ENCODE peak calls at places on chromosomes 5 and 9, in four cellular contexts. B is astrocyte, E is GM23248, O is HCT116. A is an unnamed sample.

GRCh38 chr5:39055027-39055759 is 19.0 kb downstream of the RICTOR start:
- DNase-seq in O (no peak), B (no peak), E (no peak), A (no peak)

GRCh38 chr5:16489322-16489791 is 23.8 kb upstream of the ZNF622 start:
- DNase-seq in B (peak; percentile 30), O (peak; percentile 21), E (peak; percentile 81), A (peak; percentile 41)

GRCh38 chr5:156963125-156963524 is at the start of gene TIMD4:
- DNase-seq in B (no peak), O (no peak), E (no peak), A (no peak)

GRCh38 chr5:113891491-113891890 is 378.0 kb downstream of the YTHDC2 start:
- DNase-seq in E (no peak), B (no peak), O (no peak), A (no peak)

GRCh38 chr5:30401479-30402058 is 791.9 kb upstream of the CDH6 start:
- DNase-seq in E (peak; percentile 68), B (peak; percentile 18), O (no peak), A (peak; percentile 39)

GRCh38 chr5:154652746-154653417 is 102.3 kb upstream of the LARP1 start:
- DNase-seq in O (no peak), B (no peak), E (peak; percentile 31), A (no peak)

GRCh38 chr5:62317810-62318209 is 11.8 kb downstream of the KIF2A start:
- DNase-seq in B (no peak), E (peak; percentile 31), O (no peak), A (no peak)

GRCh38 chr5:166509085-166509484 is 1782.4 kb upstream of the WWC1 start:
- DNase-seq in B (no peak), O (no peak), E (peak; percentile 2), A (peak; percentile 5)

GRCh38 chr9:30065888-30066287 is 2318.6 kb upstream of the ACO1 start:
- DNase-seq in B (no peak), E (no peak), O (peak; percentile 3), A (no peak)

GRCh38 chr5:72633649-72634048 is 126.4 kb upstream of the ZNF366 start:
- DNase-seq in O (no peak), B (peak; percentile 70), E (peak; percentile 77), A (peak; percentile 82)

GRCh38 chr5:85538362-85538761 is 1079.4 kb upstream of the COX7C start:
- DNase-seq in O (no peak), B (no peak), E (no peak), A (no peak)

GRCh38 chr5:157215826-157216167 is 35.2 kb downstream of the ITK start:
- DNase-seq in O (no peak), E (no peak), B (no peak), A (no peak)

GRCh38 chr5:139565411-139566305 is 4.5 kb downstream of the UBE2D2 start:
- DNase-seq in E (no peak), B (peak; percentile 68), O (no peak), A (peak; percentile 71)

DNA sequence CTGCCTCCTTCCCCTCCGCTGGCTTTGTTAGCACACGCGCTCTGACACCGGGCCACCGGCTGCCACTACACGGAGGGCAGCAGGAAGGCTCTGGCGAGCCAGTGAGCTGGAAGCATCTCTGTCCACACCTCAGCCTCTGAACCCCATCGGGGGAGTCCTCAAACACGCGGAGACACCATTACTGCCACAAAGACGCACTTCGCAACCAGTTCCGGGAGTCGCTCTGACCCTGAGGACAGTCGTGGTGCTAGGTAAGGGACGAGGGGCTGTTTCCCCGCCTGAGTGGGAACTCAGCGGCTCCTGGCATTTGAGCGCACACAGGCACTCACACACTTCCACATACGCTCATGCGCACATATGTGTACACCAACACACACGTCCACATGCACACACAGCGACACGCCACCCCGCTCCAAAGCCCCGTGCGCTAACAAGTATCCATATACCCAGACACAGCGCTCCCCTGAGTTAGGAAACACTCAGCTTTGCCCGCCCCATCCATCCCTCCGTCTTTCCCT is 159.9 kb downstream of the C9orf152 start:
- DNase-seq in E (no peak), B (no peak), O (no peak), A (peak; percentile 20)
- TF ChIP-seq EZH2 in E (no peak), B (no peak), O (no peak), A (no peak)

GRCh38 chr9:35659340-35659739 is 1.2 kb downstream of the CCDC107 start:
- DNase-seq in E (peak; percentile 80), O (no peak), B (peak; percentile 42), A (peak; percentile 54)
- H3K27ac ChIP-seq in E (peak overlapping the region; percentile 98), O (peak overlapping the region; percentile 85), B (peak overlapping the region; percentile 100), A (peak overlapping the region; percentile 97)

GRCh38 chr9:85702191-85702590 is 39.6 kb downstream of the AGTPBP1 start:
- DNase-seq in O (no peak), B (no peak), E (no peak), A (no peak)
- H3K9ac ChIP-seq in O (no peak overlapping the region), B (no peak overlapping the region), E (no peak overlapping the region), A (no peak overlapping the region)

GRCh38 chr9:130171226-130172148 is 717 bp upstream of the NCS1 start:
- DNase-seq in O (no peak), E (no peak), B (no peak), A (no peak)
- TF ChIP-seq EZH2 in O (no peak), E (no peak), B (no peak), A (no peak)

GRCh38 chr9:92709240-92709639 is 39.3 kb upstream of the IPPK start:
- DNase-seq in E (peak; percentile 43), O (no peak), B (no peak), A (peak; percentile 9)

GRCh38 chr9:92711146-92711545 is 41.2 kb upstream of the IPPK start:
- DNase-seq in B (no peak), O (no peak), E (no peak), A (no peak)

GRCh38 chr9:92709954-92710353 is 40.0 kb upstream of the IPPK start:
- DNase-seq in B (no peak), O (no peak), E (no peak), A (no peak)

GRCh38 chr9:92711844-92712243 is 41.9 kb upstream of the IPPK start:
- DNase-seq in O (no peak), E (no peak), B (no peak), A (no peak)

DNA sequence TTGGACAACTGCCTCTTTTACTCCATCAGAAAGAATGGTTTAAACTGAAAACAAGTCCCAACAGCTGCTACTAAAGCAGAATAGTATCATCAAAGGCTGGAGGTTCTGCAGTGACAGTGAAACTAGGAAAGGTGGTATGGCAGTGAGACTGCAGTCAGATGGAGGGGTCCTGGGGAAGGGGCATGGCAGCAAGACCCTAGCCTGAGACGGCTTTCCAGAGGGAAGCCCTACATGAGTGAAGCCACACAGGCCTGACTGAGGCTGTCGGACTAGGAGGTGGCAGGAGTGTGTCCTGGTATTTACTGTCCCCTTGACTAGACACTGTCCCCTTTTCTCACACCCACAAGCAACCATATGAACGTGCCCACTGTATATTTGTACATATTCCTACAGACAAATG is 40.4 kb upstream of the IPPK start:
- DNase-seq in E (no peak), B (no peak), O (no peak), A (no peak)
- H3K27ac ChIP-seq in E (no peak overlapping the region), B (no peak overlapping the region), O (no peak overlapping the region), A (no peak overlapping the region)

DNA sequence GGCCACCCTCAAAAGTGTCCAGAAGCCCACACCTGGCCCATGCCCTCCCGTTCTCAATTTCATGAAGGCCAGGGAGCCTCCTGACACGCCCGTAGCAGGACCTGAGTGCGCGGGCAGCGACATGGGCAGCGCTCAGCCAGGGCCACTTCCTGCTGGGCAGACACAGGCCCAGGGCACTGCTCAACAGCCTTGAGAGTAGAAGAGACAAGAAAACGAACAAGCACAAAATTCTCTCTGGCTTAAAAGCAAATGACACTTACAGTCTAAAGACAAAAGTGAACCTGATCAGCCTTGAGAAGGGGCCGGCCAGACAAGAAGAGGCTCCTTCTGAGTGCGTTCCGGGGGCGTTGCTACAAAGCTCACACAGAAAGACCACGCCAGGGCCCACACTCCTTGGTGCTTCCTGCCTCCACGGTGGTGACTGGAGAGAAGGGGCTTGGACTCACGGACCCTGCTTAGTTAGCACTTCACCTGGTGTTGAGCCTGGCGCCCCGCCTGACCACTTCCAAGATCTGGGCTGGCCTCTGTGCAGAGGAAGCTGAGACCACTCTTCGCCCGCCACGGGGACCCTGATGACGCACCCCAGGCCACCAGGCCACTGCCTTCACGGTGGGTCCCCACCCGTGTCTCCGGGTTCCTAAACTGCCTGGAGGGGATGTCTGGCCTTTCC is 1.5 kb downstream of the SLC12A7 start:
- DNase-seq in O (no peak), E (no peak), B (no peak), A (no peak)
- H3K9ac ChIP-seq in O (peak overlapping the region; percentile 86), E (peak overlapping the region; percentile 70), B (no peak overlapping the region), A (peak overlapping the region; percentile 68)

DNA sequence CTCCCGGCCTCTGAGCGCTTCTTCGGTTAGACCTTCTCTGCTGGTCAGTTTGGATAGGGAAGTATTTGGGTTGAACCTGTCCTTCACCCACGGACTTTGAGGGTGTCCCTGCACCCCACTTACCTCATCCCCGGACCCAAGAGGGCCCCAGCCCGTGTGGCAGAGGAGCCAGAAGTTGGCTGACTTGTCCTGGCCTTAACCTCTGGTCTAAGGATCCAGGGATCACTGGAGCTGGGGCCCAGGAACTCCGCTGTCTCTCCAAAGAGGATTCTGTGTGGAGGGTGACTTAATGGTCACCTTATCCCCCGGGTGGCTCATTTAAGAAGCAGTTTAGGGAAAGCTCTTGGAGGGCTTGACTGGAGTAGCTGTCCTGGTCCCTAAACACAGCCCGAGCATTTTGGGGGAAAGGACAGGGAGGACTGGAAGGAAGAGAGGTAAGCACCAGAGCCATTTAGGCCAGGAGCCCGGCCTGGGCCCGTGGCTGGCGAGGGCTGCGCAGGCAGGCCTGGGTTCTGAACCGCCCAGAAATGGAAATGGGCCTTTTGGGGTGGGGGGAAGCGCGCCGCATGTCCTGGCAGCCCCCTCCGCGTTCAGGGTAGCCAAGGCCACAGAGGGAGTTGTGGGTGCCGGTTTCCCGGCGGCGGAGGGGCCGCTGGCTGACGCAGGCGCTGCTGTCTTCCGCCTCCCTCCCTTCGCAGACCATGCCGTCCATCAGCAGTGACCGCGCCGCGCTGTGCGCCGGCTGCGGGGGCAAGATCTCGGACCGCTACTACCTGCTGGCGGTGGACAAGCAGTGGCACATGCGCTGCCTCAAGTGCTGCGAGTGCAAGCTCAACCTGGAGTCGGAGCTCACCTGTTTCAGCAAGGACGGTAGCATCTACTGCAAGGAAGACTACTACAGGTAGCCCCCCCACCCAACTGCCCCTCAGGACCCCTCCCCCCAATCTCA is 2.0 kb downstream of the LHX2 start:
- DNase-seq in E (no peak), B (no peak), O (no peak), A (no peak)
- TF ChIP-seq EZH2 in E (peak; percentile 27), B (peak; percentile 55), O (no peak), A (no peak)